ENCODE peak calls at places on chromosomes 12 and 14, in four cellular contexts. One of them, this sample, is unnamed.

GRCh38 chr14:76101384-76101783 is 50.3 kb upstream of the GPATCH2L start:
- DNase-seq in K562: no peak
- DNase-seq in HepG2: no peak
- DNase-seq in GM12878: no peak
- DNase-seq in this sample: no peak

GRCh38 chr14:105602799-105603763 is 76.7 kb downstream of the TMEM121 start:
- DNase-seq in HepG2: no peak
- DNase-seq in GM12878: no peak
- DNase-seq in K562: no peak
- DNase-seq in this sample: no peak

GRCh38 chr14:51548187-51548586 is 103.5 kb upstream of the FRMD6 start:
- DNase-seq in GM12878: no peak
- DNase-seq in HepG2: no peak
- DNase-seq in K562: no peak
- DNase-seq in this sample: no peak

GRCh38 chr14:93011650-93012317 is 88.8 kb downstream of the CHGA start:
- DNase-seq in K562: no peak
- DNase-seq in HepG2: no peak
- DNase-seq in GM12878: no peak
- DNase-seq in this sample: no peak

GRCh38 chr12:8081228-8081920 is 700 bp upstream of the NECAP1 start:
- DNase-seq in HepG2: no peak
- DNase-seq in GM12878: no peak
- DNase-seq in K562: no peak
- DNase-seq in this sample: no peak

GRCh38 chr14:30355431-30355913 is 203.5 kb upstream of the G2E3 start:
- DNase-seq in GM12878: peak
- DNase-seq in K562: no peak
- DNase-seq in HepG2: peak
- DNase-seq in this sample: no peak

GRCh38 chr12:79547044-79547734 is 143.6 kb downstream of the PAWR start:
- DNase-seq in K562: no peak
- DNase-seq in HepG2: peak
- DNase-seq in GM12878: no peak
- DNase-seq in this sample: no peak

GRCh38 chr12:75862692-75863471 is 168.7 kb downstream of the PHLDA1 start:
- DNase-seq in GM12878: no peak
- DNase-seq in HepG2: peak
- DNase-seq in K562: no peak
- DNase-seq in this sample: no peak

GRCh38 chr14:21041676-21042433 is at the start of gene RNASE7:
- DNase-seq in GM12878: no peak
- DNase-seq in HepG2: no peak
- DNase-seq in K562: no peak
- DNase-seq in this sample: no peak

GRCh38 chr14:73227812-73228781 is 9.2 kb upstream of the PAPLN start:
- DNase-seq in K562: no peak
- DNase-seq in HepG2: peak
- DNase-seq in GM12878: no peak
- DNase-seq in this sample: no peak

GRCh38 chr12:10385181-10385613 is 4.6 kb downstream of the KLRK1 start:
- DNase-seq in K562: no peak
- DNase-seq in GM12878: no peak
- DNase-seq in HepG2: peak
- DNase-seq in this sample: no peak

GRCh38 chr14:58637391-58638230 is at the start of gene DACT1:
- DNase-seq in HepG2: no peak
- DNase-seq in GM12878: no peak
- DNase-seq in K562: peak
- DNase-seq in this sample: peak

GRCh38 chr12:90695415-90695814 is 259.6 kb downstream of the CCER1 start:
- DNase-seq in K562: no peak
- DNase-seq in HepG2: no peak
- DNase-seq in GM12878: no peak
- DNase-seq in this sample: no peak

GRCh38 chr14:70361893-70362292 is 2.4 kb upstream of the COX16 start:
- DNase-seq in GM12878: no peak
- DNase-seq in K562: no peak
- DNase-seq in HepG2: no peak
- DNase-seq in this sample: no peak

GRCh38 chr14:90513151-90514014 is 116.6 kb downstream of the CALM1 start:
- DNase-seq in HepG2: peak
- DNase-seq in GM12878: no peak
- DNase-seq in K562: no peak
- DNase-seq in this sample: no peak

GRCh38 chr14:21669284-21669683 is 4.3 kb downstream of the OR4E1 start:
- DNase-seq in GM12878: no peak
- DNase-seq in HepG2: peak
- DNase-seq in K562: no peak
- DNase-seq in this sample: no peak

GRCh38 chr12:112153181-112153899 is 28.0 kb downstream of the TRAFD1 start:
- DNase-seq in GM12878: no peak
- DNase-seq in HepG2: no peak
- DNase-seq in K562: no peak
- DNase-seq in this sample: no peak

GRCh38 chr14:31420013-31420318 is 384 bp downstream of the HEATR5A start:
- DNase-seq in K562: peak
- DNase-seq in GM12878: no peak
- DNase-seq in HepG2: peak
- DNase-seq in this sample: peak

GRCh38 chr12:40819427-40820108 is 127.3 kb downstream of the CNTN1 start:
- DNase-seq in GM12878: no peak
- DNase-seq in K562: no peak
- DNase-seq in HepG2: no peak
- DNase-seq in this sample: peak

GRCh38 chr14:93035917-93036651 is 79.6 kb downstream of the ITPK1 start:
- DNase-seq in GM12878: no peak
- DNase-seq in HepG2: peak
- DNase-seq in K562: peak
- DNase-seq in this sample: no peak

GRCh38 chr12:96240656-96241055 is 46.5 kb downstream of the ELK3 start:
- DNase-seq in HepG2: no peak
- DNase-seq in K562: no peak
- DNase-seq in GM12878: no peak
- DNase-seq in this sample: no peak

GRCh38 chr14:53306926-53307325 is 153.8 kb upstream of the DDHD1 start:
- DNase-seq in K562: no peak
- DNase-seq in GM12878: no peak
- DNase-seq in HepG2: peak
- DNase-seq in this sample: no peak

GRCh38 chr12:49369723-49370145 is 2.5 kb downstream of the SPATS2 start:
- DNase-seq in K562: peak
- DNase-seq in HepG2: peak
- DNase-seq in GM12878: peak
- DNase-seq in this sample: peak

GRCh38 chr12:68007023-68007422 is 17.8 kb downstream of the IFNG-AS1 start:
- DNase-seq in HepG2: no peak
- DNase-seq in K562: no peak
- DNase-seq in GM12878: no peak
- DNase-seq in this sample: no peak

GRCh38 chr12:30707628-30708342 is 12.1 kb upstream of the IPO8 start:
- DNase-seq in HepG2: no peak
- DNase-seq in GM12878: no peak
- DNase-seq in K562: no peak
- DNase-seq in this sample: no peak

GRCh38 chr12:1186298-1186697 is 195.3 kb downstream of the ERC1 start:
- DNase-seq in GM12878: no peak
- DNase-seq in HepG2: no peak
- DNase-seq in K562: no peak
- DNase-seq in this sample: no peak

GRCh38 chr14:74528886-74529285 is 35.3 kb downstream of the ISCA2 start:
- DNase-seq in HepG2: no peak
- DNase-seq in GM12878: no peak
- DNase-seq in K562: no peak
- DNase-seq in this sample: no peak

GRCh38 chr14:74531011-74531410 is 37.4 kb downstream of the ISCA2 start:
- DNase-seq in K562: no peak
- DNase-seq in GM12878: no peak
- DNase-seq in HepG2: no peak
- DNase-seq in this sample: no peak

GRCh38 chr14:74528406-74528805 is 34.8 kb downstream of the ISCA2 start:
- DNase-seq in K562: no peak
- DNase-seq in GM12878: no peak
- DNase-seq in HepG2: no peak
- DNase-seq in this sample: no peak

GRCh38 chr14:74532246-74532645 is 38.7 kb downstream of the ISCA2 start:
- DNase-seq in K562: no peak
- DNase-seq in GM12878: no peak
- DNase-seq in HepG2: no peak
- DNase-seq in this sample: no peak

GRCh38 chr14:74531467-74531866 is 37.9 kb downstream of the ISCA2 start:
- DNase-seq in K562: peak
- DNase-seq in GM12878: no peak
- DNase-seq in HepG2: peak
- DNase-seq in this sample: peak
- TF ChIP-seq FOXM1 in K562: no peak
- TF ChIP-seq FOXM1 in GM12878: no peak
- TF ChIP-seq FOXM1 in HepG2: no peak
- TF ChIP-seq FOXM1 in this sample: no peak

DNA sequence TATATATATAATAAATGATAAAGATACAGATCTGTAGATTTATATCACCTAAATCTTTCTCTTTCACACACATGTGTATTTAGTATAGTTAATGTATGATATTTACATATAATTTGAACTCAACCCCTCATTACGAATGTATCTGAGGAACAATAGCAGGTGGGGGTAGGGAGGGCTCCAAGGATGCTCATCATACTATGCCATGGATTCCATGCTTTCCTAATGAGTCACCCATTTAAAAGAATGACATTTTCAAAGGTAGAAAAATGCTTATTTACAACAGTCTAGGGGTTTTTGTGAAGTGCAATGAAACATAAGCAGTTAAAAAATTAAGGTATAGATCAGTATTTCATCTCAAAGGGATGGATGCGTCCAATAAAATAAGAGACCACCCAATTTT is 181.6 kb downstream of the SOX5 start:
- DNase-seq in K562: no peak
- DNase-seq in HepG2: no peak
- DNase-seq in GM12878: no peak
- DNase-seq in this sample: no peak
- TF ChIP-seq TARDBP in K562: no peak
- TF ChIP-seq TARDBP in HepG2: no peak
- TF ChIP-seq TARDBP in GM12878: no peak
- TF ChIP-seq TARDBP in this sample: no peak

GRCh38 chr14:97290065-97290464 is 492.9 kb downstream of the VRK1 start:
- DNase-seq in K562: no peak
- DNase-seq in GM12878: no peak
- DNase-seq in HepG2: no peak
- DNase-seq in this sample: no peak
- TF ChIP-seq BHLHE40 in K562: no peak
- TF ChIP-seq BHLHE40 in GM12878: no peak
- TF ChIP-seq BHLHE40 in HepG2: no peak
- TF ChIP-seq BHLHE40 in this sample: no peak

GRCh38 chr12:121115530-121115929 is 17.1 kb upstream of the P2RX7 start:
- DNase-seq in K562: no peak
- DNase-seq in HepG2: no peak
- DNase-seq in GM12878: no peak
- DNase-seq in this sample: no peak
- TF ChIP-seq FOXM1 in K562: no peak
- TF ChIP-seq FOXM1 in HepG2: no peak
- TF ChIP-seq FOXM1 in GM12878: no peak
- TF ChIP-seq FOXM1 in this sample: no peak

DNA sequence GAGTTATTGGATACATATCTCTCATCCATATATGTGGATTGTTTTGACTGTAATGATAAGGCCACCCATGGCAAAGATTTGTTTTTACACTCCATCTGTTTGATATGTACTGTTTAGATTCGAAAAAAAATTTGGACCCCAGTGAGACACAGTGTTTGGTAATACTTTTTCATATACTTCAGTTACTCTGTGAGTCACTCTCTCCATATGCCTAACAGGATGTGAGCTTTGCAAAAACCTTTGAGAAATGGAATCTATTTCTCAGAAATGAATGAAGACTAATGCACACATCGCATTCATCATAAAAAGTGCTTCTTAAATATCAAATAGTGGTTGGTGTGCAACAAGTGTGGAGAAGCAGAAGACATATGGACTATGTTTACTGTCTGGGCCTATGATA is 781.5 kb downstream of the SLC6A15 start:
- DNase-seq in HepG2: no peak
- DNase-seq in K562: no peak
- DNase-seq in GM12878: no peak
- DNase-seq in this sample: no peak
- TF ChIP-seq TARDBP in HepG2: no peak
- TF ChIP-seq TARDBP in K562: no peak
- TF ChIP-seq TARDBP in GM12878: no peak
- TF ChIP-seq TARDBP in this sample: no peak

GRCh38 chr14:36496346-36496745 is 23.7 kb downstream of the NKX2-1 start:
- DNase-seq in HepG2: no peak
- DNase-seq in GM12878: no peak
- DNase-seq in K562: no peak
- DNase-seq in this sample: no peak

GRCh38 chr14:36503771-36504741 is 16.0 kb downstream of the NKX2-1 start:
- DNase-seq in GM12878: no peak
- DNase-seq in HepG2: no peak
- DNase-seq in K562: no peak
- DNase-seq in this sample: no peak

GRCh38 chr14:36495666-36496065 is 24.4 kb downstream of the NKX2-1 start:
- DNase-seq in K562: no peak
- DNase-seq in HepG2: no peak
- DNase-seq in GM12878: no peak
- DNase-seq in this sample: no peak

GRCh38 chr14:36502558-36503508 is 17.2 kb downstream of the NKX2-1 start:
- DNase-seq in GM12878: no peak
- DNase-seq in K562: no peak
- DNase-seq in HepG2: no peak
- DNase-seq in this sample: no peak

DNA sequence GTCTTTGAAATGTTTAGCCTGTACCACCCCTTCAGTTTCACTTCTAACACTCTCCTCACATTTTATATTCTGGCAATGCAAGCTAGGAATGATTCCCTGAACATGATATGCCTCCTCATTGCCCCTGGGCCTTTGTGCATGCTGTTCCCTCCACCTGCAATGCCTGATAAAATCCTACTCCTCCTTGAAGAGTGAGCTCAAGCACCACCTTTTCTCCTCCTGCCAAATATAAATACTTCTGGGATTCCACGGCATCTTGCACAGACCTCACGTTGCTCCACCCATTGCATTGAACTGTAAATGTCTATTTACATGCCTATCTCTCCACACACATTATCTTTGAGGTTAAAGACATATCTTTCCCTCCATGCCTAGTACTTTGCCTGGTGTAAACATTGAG is 21.1 kb downstream of the NKX2-1 start:
- DNase-seq in K562: no peak
- DNase-seq in HepG2: no peak
- DNase-seq in GM12878: no peak
- DNase-seq in this sample: no peak
- TF ChIP-seq BHLHE40 in K562: no peak
- TF ChIP-seq BHLHE40 in HepG2: no peak
- TF ChIP-seq BHLHE40 in GM12878: no peak
- TF ChIP-seq BHLHE40 in this sample: no peak

GRCh38 chr12:103580026-103580425 is 7.0 kb upstream of the STAB2 start:
- DNase-seq in GM12878: no peak
- DNase-seq in K562: no peak
- DNase-seq in HepG2: no peak
- DNase-seq in this sample: no peak
- TF ChIP-seq FOXM1 in GM12878: no peak
- TF ChIP-seq FOXM1 in K562: no peak
- TF ChIP-seq FOXM1 in HepG2: no peak
- TF ChIP-seq FOXM1 in this sample: no peak

GRCh38 chr12:124411291-124411878 is 116.5 kb downstream of the RFLNA start:
- DNase-seq in HepG2: no peak
- DNase-seq in GM12878: no peak
- DNase-seq in K562: no peak
- DNase-seq in this sample: no peak
- TF ChIP-seq TARDBP in HepG2: no peak
- TF ChIP-seq TARDBP in GM12878: no peak
- TF ChIP-seq TARDBP in K562: no peak
- TF ChIP-seq TARDBP in this sample: no peak